ENCODE peak calls at places on chromosomes 5 and 9, in nine cellular contexts. F is IMR-90; Y is astrocyte of the spinal cord; I is osteocyte; P is CD8-positive, alpha-beta T cell; M is upper lobe of left lung; L is colonic mucosa; U is B cell; H is H1. B is an unnamed sample.

GRCh38 chr9:127785023-127785932 is 556 bp upstream of the CDK9 start:
- DNase-seq in F (peak; percentile 64), Y (peak; percentile 84), I (peak; percentile 96), P (peak; percentile 91), M (peak; percentile 99), L (peak; percentile 89), U (peak; percentile 96), H (no peak), B (peak; percentile 82)

GRCh38 chr5:95846554-95847260 is 24.2 kb upstream of the GLRX start:
- DNase-seq in F (peak; percentile 79), Y (peak; percentile 75), I (peak; percentile 44), P (peak; percentile 64), M (no peak), L (peak; percentile 80), U (peak; percentile 79), H (no peak), B (no peak)

GRCh38 chr9:13244190-13244589 is 35.3 kb downstream of the MPDZ start:
- DNase-seq in F (no peak), Y (no peak), I (no peak), P (no peak), M (no peak), L (no peak), U (no peak), H (no peak), B (no peak)

GRCh38 chr5:154287136-154287535 is 96.6 kb downstream of the GALNT10 start:
- DNase-seq in F (peak; percentile 87), Y (peak; percentile 82), I (peak; percentile 63), P (no peak), M (no peak), L (peak; percentile 78), U (no peak), H (peak; percentile 38), B (no peak)

GRCh38 chr5:72523960-72524582 is 16.9 kb upstream of the ZNF366 start:
- DNase-seq in F (peak; percentile 88), Y (peak; percentile 87), I (no peak), P (no peak), M (no peak), L (no peak), U (no peak), H (no peak), B (no peak)

GRCh38 chr5:8829322-8830029 is 716.4 kb downstream of the SEMA5A start:
- DNase-seq in F (peak; percentile 100), Y (peak; percentile 98), I (no peak), P (no peak), M (no peak), L (no peak), U (no peak), H (no peak), B (no peak)

GRCh38 chr5:150514708-150515211 is 6.8 kb downstream of the NDST1 start:
- DNase-seq in F (peak; percentile 54), Y (peak; percentile 24), I (no peak), P (no peak), M (no peak), L (no peak), U (no peak), H (no peak), B (no peak)

GRCh38 chr5:71938886-71939285 is 168.4 kb upstream of the MAP1B start:
- DNase-seq in F (no peak), Y (peak; percentile 20), I (no peak), P (no peak), M (peak; percentile 47), L (peak; percentile 62), U (no peak), H (no peak), B (no peak)

GRCh38 chr5:7169240-7169878 is 226.6 kb upstream of the ADCY2 start:
- DNase-seq in F (no peak), Y (no peak), I (no peak), P (no peak), M (no peak), L (no peak), U (no peak), H (no peak), B (no peak)

GRCh38 chr5:158538506-158539074 is 561.1 kb downstream of the EBF1 start:
- DNase-seq in F (no peak), Y (no peak), I (no peak), P (no peak), M (no peak), L (no peak), U (no peak), H (peak; percentile 5), B (no peak)

GRCh38 chr9:82504620-82505019 is 516.0 kb downstream of the SPATA31D1 start:
- DNase-seq in F (no peak), Y (no peak), I (no peak), P (no peak), M (no peak), L (no peak), U (no peak), H (no peak), B (no peak)

DNA sequence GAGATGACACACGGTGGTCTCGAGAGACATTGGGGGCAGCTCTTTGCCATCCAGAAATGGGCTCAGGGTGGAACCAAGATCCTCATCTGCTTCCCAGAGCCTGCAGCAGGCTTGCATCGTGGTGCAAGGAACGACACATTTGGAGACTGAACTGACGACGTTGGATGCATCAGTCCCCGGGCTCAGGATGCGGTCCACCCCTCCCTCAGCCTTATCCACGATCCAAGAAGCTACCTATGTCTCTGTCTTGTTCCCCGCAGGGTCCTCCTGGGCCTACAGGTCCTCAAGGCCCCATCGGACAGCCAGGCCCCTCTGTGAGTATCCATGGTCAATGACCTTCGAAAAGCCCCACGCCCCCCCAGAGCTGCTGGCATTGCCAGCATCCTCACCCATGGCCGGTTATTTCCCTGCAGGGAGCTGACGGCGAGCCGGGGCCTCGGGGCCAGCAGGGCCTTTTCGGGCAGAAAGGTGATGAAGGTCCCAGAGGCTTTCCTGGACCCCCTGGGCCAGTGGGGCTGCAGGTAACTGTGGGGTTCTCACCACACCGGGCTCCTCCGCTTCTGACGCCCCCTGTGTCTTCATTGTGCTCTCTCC is 69.4 kb upstream of the FCN2 start:
- DNase-seq in F (no peak), Y (no peak), I (no peak), P (no peak), M (no peak), L (no peak), U (no peak), H (no peak), B (no peak)
- TF ChIP-seq CTCF in F (no peak), Y (no peak), I (no peak), P (no peak), M (no peak), L (no peak), U (no peak), H (no peak), B (no peak)

DNA sequence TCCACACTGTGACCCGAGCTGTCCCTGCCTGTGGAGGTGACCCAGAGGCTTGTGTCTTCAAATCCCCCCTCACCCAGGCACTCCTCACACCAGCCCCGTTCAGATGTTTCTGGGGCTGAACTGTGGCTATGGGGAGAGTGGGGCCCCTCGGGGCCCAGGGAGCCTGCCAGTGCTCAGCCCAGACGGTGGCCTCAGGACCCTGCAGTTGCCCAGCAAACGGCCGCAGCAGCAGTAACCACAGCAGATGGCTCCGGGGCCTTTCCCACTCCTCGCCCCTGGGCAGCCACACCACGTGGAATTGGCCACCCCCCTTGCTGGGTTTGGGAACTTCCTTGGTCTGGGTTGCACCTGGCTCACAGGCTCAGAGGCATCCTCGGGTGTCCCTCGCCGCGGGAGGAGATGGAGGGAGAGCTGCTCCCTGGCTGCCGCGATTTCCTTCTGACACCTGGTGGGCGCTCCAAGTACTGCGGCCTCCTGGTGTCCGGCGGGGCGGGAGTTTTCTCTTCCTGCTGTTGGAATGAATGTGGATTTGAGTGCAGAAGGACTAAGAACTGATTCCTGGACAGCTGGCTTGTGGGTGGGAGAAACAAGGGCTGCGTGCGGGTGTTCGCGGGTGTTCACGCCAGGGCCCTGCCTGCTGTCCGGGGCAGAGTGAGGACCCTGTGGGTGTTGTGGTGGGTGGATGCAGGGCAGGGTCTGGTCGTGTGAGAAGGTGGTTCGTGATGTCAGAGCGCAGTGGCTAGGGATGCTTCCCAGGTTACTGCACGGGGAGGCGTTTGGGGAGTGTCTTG is 97.5 kb downstream of the COL5A1 start:
- DNase-seq in F (peak; percentile 49), Y (peak; percentile 49), I (peak; percentile 92), P (peak; percentile 30), M (peak; percentile 84), L (peak; percentile 67), U (peak; percentile 73), H (peak; percentile 21), B (peak; percentile 71)
- TF ChIP-seq CTCF in F (peak; percentile 73), Y (peak; percentile 86), I (peak; percentile 88), P (peak; percentile 51), M (peak; percentile 83), L (peak; percentile 69), U (peak; percentile 68), H (peak; percentile 77), B (peak; percentile 57)

GRCh38 chr5:146466521-146467349 is 19.6 kb downstream of the TCERG1 start:
- DNase-seq in F (peak; percentile 37), Y (peak; percentile 38), I (no peak), P (no peak), M (no peak), L (no peak), U (no peak), H (no peak), B (no peak)
- TF ChIP-seq CTCF in F (peak; percentile 58), Y (peak; percentile 58), I (peak; percentile 62), P (no peak), M (no peak), L (peak; percentile 28), U (peak; percentile 14), H (peak; percentile 31), B (no peak)

DNA sequence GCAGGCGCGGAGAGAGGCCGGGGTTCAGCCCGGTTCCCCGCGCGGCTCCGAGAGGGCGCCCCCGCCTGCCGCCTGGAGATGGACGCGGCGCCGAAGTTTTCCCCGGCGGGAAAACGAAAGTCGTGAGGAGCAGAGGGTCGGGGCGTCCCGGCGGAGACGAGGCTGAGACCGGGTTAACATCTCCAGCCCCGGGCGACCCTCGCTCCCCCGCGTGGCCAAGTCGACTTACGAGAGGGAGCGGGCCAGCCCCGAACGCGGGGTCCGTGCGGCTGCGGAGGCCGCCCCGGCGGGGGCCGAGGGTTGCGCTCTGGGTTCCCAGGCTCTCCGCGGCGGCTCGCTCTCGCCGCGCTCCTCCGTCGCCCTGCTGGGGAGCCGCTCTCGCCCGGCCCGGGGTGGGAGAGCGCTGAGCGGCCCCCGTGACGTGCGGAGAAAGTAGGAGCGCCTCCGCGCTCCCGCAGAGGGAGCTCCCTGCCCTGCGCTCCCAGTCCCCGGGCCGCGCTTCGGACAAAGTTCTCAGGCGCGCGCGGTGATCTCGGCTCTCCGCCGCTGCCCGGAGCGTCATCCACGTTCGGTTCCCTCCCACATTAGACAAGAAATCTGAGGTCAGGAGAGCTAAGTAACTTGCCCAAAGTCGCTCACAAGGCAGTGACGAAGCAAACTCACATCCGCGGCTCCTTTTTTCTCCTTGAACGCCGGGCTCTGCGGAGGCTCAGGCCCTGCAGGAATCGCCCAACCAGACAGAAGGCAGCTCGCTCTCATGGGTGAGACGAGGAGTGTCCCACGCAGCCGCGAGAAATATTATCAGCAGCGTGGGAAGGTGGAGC is 1.1 kb upstream of the GCNT4 start:
- DNase-seq in F (peak; percentile 73), Y (peak; percentile 73), I (peak; percentile 89), P (peak; percentile 65), M (peak; percentile 92), L (peak; percentile 62), U (peak; percentile 36), H (no peak), B (no peak)
- TF ChIP-seq CTCF in F (peak; percentile 19), Y (peak; percentile 15), I (peak; percentile 24), P (peak; percentile 5), M (no peak), L (no peak), U (no peak), H (peak; percentile 0), B (no peak)

GRCh38 chr9:98300611-98301010 is 45.2 kb upstream of the TBC1D2 start:
- DNase-seq in F (no peak), Y (no peak), I (no peak), P (no peak), M (no peak), L (no peak), U (no peak), H (no peak), B (no peak)
- TF ChIP-seq CTCF in F (no peak), Y (no peak), I (no peak), P (no peak), M (no peak), L (no peak), U (no peak), H (no peak), B (no peak)

B was measured in omental fat pad.